ENCODE peak calls at places on chromosomes 12 and 14, in four cellular contexts. M is K562, B is SK-N-SH, Y is HepG2. W is an unnamed sample.
A peak's percentile ranks its signal among the peaks of the same experiment; 100 is the strongest.

GRCh38 chr12:115260807-115261161 is 576.8 kb upstream of the TBX3 start:
- DNase-seq in M (no peak), B (no peak), Y (no peak), W (no peak)

GRCh38 chr12:2834581-2835491 is at the start of gene NRIP2:
- DNase-seq in M (no peak), B (peak; percentile 90), Y (no peak), W (no peak)

GRCh38 chr14:105149146-105149781 is 19.3 kb downstream of the JAG2 start:
- DNase-seq in M (no peak), B (no peak), Y (no peak), W (no peak)

GRCh38 chr14:62938774-62939173 is 106.5 kb downstream of the KCNH5 start:
- DNase-seq in M (no peak), B (no peak), Y (no peak), W (no peak)

GRCh38 chr12:26878661-26879119 is 45.7 kb upstream of the ITPR2 start:
- DNase-seq in M (no peak), B (peak; percentile 22), Y (no peak), W (no peak)

GRCh38 chr12:15966426-15966825 is 55.3 kb downstream of the DERA start:
- DNase-seq in M (no peak), B (no peak), Y (no peak), W (no peak)

GRCh38 chr12:89529738-89530137 is 3.9 kb upstream of the POC1B start:
- DNase-seq in M (peak; percentile 60), B (peak; percentile 69), Y (peak; percentile 42), W (peak; percentile 79)

GRCh38 chr12:73677520-73678291 is 859.9 kb upstream of the ATXN7L3B start:
- DNase-seq in M (no peak), B (no peak), Y (no peak), W (no peak)

GRCh38 chr12:109732321-109733305 is 19.0 kb downstream of the FAM222A start:
- DNase-seq in M (no peak), B (peak; percentile 73), Y (no peak), W (no peak)

GRCh38 chr12:122872815-122873361 is 23.0 kb downstream of the VPS37B start:
- DNase-seq in M (no peak), B (peak; percentile 65), Y (no peak), W (no peak)

GRCh38 chr12:58655375-58655774 is 264.9 kb downstream of the LRIG3 start:
- DNase-seq in M (no peak), B (no peak), Y (no peak), W (no peak)

GRCh38 chr14:79044894-79045624 is 874.9 kb downstream of the NRXN3 start:
- DNase-seq in M (no peak), B (no peak), Y (no peak), W (no peak)

GRCh38 chr14:68756734-68757133 is 36.1 kb downstream of the ZFP36L1 start:
- DNase-seq in M (no peak), B (no peak), Y (peak; percentile 40), W (no peak)

GRCh38 chr14:100440207-100440631 is 117.1 kb downstream of the SLC25A47 start:
- DNase-seq in M (peak; percentile 79), B (peak; percentile 66), Y (peak; percentile 73), W (peak; percentile 88)

GRCh38 chr14:22598896-22599244 is 770 bp downstream of the ABHD4 start:
- DNase-seq in M (peak; percentile 68), B (no peak), Y (peak; percentile 82), W (peak; percentile 50)

GRCh38 chr14:55354500-55354899 is 57.1 kb downstream of the ATG14 start:
- DNase-seq in M (peak; percentile 56), B (peak; percentile 63), Y (peak; percentile 41), W (peak; percentile 87)

DNA sequence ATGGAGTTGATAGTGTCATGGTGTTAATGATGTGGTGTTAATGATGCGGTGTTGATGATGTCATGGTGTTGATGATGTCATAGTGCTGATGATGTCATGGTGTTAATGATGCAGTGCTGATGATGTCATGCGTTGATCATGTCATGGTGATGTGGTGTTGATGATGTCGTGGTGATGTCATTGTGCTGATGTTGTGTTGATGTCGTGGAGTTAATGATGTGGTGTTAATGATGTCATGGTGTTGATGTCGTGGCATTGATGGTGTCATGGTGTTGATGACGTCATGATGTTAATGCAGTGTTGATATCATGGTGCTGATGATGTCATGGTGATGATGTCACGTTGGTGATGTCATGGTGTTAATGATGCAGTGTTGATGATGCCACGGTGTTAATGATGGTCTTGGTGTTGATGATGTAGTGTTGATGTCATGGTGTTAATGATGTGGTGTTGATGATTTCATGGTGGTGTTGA is 49.1 kb upstream of the RIMBP2 start:
- DNase-seq in M (peak; percentile 9), B (no peak), Y (no peak), W (peak; percentile 71)
- TF ChIP-seq JUND in M (peak; percentile 65), B (no peak), Y (no peak), W (no peak)

DNA sequence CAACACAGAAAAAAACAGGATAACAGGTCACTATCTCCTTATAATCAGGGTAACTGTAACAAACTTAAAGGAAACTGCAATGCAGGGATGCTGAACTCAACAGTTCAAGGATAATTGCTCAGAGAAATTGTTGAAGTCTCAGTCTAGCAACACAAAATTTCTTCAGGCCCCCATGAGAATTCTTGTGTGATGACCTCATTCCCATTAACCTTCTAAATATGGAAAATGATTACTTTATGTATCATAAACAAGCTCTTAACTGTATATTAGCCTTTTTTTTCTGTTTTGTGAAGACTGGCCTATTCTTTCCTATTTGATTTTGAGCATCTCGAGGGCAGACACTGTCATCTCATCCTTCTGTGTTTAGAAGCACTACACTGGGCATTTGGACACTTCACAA is 47.1 kb downstream of the IGF1 start:
- DNase-seq in M (no peak), B (no peak), Y (no peak), W (no peak)
- TF ChIP-seq JUND in M (no peak), B (no peak), Y (no peak), W (no peak)

GRCh38 chr12:124637163-124637562 is 69.8 kb upstream of the NCOR2 start:
- DNase-seq in M (no peak), B (no peak), Y (no peak), W (no peak)

GRCh38 chr12:124637586-124637985 is 70.2 kb upstream of the NCOR2 start:
- DNase-seq in M (no peak), B (no peak), Y (no peak), W (peak; percentile 35)

GRCh38 chr12:124635316-124635715 is 67.9 kb upstream of the NCOR2 start:
- DNase-seq in M (no peak), B (no peak), Y (no peak), W (no peak)

GRCh38 chr12:124633954-124634352 is 66.5 kb upstream of the NCOR2 start:
- DNase-seq in M (no peak), B (no peak), Y (no peak), W (no peak)

DNA sequence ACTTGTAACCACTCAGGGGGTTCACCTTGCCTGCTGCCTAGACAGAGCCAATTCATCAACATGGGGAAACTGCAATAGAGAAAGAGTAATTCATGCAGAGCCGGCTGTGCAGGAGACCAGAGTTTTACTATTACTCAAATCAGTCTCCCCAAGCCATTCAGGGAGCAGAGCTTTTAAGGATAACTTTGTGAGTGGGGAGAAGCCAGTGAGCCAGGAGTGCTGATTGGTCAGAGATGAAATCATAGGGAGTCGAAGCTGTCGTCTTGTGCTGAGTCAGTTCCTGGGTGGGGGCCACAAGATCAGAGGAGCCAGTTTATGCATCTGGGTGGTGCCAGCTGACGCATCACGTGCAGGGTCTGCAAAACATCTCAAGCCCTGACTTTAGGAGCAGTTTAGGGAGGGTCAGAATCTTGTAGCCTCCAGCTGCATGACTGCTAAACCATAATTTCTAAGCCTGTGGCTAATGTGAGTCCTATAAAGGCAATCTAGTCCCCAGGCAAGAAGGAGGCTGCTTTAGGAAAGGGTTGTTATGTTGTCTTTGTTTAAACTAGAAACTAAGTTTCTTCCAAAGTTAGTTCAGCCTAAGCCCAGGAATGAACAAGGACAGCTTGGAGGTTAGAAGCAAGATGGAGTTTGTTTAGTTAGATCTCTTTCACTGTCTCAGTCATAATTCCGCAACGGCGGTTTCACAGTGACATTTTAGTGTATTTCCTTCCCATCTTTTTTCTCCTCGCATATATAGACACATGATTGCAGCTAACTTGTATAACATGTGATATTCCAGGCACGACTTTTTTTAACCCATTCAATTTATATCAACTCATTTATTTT is 68.9 kb upstream of the NCOR2 start:
- DNase-seq in M (peak; percentile 92), B (no peak), Y (no peak), W (no peak)
- TF ChIP-seq JUND in M (peak; percentile 89), B (no peak), Y (no peak), W (no peak)

GRCh38 chr14:67319142-67319541 is 40.5 kb downstream of the ATP6V1D start:
- DNase-seq in M (no peak), B (no peak), Y (no peak), W (peak; percentile 71)
- TF ChIP-seq JUND in M (no peak), B (peak; percentile 16), Y (no peak), W (no peak)

GRCh38 chr12:95882080-95882479 is 23.3 kb downstream of the SNRPF start:
- DNase-seq in M (no peak), B (no peak), Y (no peak), W (no peak)
- TF ChIP-seq JUND in M (no peak), B (no peak), Y (no peak), W (no peak)

GRCh38 chr12:39188689-39189088 is 254.2 kb downstream of the KIF21A start:
- DNase-seq in M (no peak), B (no peak), Y (no peak), W (no peak)
- TF ChIP-seq JUND in M (no peak), B (no peak), Y (no peak), W (no peak)

GRCh38 chr14:84042992-84043391 is 1487.0 kb upstream of the FLRT2 start:
- DNase-seq in M (no peak), B (no peak), Y (no peak), W (no peak)
- TF ChIP-seq JUND in M (no peak), B (no peak), Y (no peak), W (no peak)

GRCh38 chr14:26415618-26416123 is 182.2 kb downstream of the NOVA1 start:
- DNase-seq in M (no peak), B (no peak), Y (no peak), W (no peak)
- TF ChIP-seq JUND in M (no peak), B (no peak), Y (no peak), W (no peak)

GRCh38 chr12:94832780-94833760 is 170.4 kb downstream of the NDUFA12 start:
- DNase-seq in M (no peak), B (no peak), Y (no peak), W (no peak)
- TF ChIP-seq JUND in M (no peak), B (no peak), Y (no peak), W (no peak)